ENCODE peak calls at places on chromosomes 11 and 22, in four cellular contexts. N is GM23338, L is suprapubic skin, E is astrocyte. F is an unnamed sample. For H3K27me3, the result is how much of the 10 kb centered on the place peaks cover.

GRCh38 chr11:120055646-120056045 is 82.3 kb downstream of the TRIM29 start:
- DNase-seq in N (peak), L (peak), E (peak), F (peak)

GRCh38 chr11:12303431-12304149 is 73.8 kb upstream of the PARVA start:
- DNase-seq in N (no peak), L (no peak), E (no peak), F (peak)

GRCh38 chr11:119520400-119520799 is 97.4 kb upstream of the THY1 start:
- DNase-seq in N (no peak), L (no peak), E (no peak), F (no peak)

GRCh38 chr22:41682033-41682807 is 6.4 kb downstream of the SNU13 start:
- DNase-seq in N (peak), L (peak), E (peak), F (peak)

GRCh38 chr11:121936781-121937447 is 179.1 kb downstream of the BLID start:
- DNase-seq in N (no peak), L (no peak), E (peak), F (peak)

GRCh38 chr11:129222158-129222557 is 30.0 kb upstream of the ARHGAP32 start:
- DNase-seq in N (no peak), L (no peak), E (no peak), F (peak)

GRCh38 chr11:73982595-73982989 is at the start of gene UCP2:
- DNase-seq in N (peak), L (peak), E (no peak), F (no peak)

GRCh38 chr11:111982019-111982464 is 43.2 kb upstream of the DLAT start:
- DNase-seq in N (peak), L (no peak), E (peak), F (peak)

GRCh38 chr11:128622137-128622523 is 34.8 kb upstream of the ETS1 start:
- DNase-seq in N (no peak), L (no peak), E (no peak), F (no peak)

GRCh38 chr11:34890812-34891211 is 25.4 kb downstream of the APIP start:
- DNase-seq in N (peak), L (no peak), E (peak), F (peak)

GRCh38 chr11:64593156-64594105 is 2.4 kb downstream of the SLC22A12 start:
- DNase-seq in N (no peak), L (no peak), E (no peak), F (no peak)

GRCh38 chr22:36453266-36453607 is 28.2 kb downstream of the TXN2 start:
- DNase-seq in N (no peak), L (no peak), E (no peak), F (no peak)

GRCh38 chr11:2375341-2375853 is 1.7 kb upstream of the CD81 start:
- DNase-seq in N (no peak), L (no peak), E (no peak), F (no peak)

GRCh38 chr11:61783717-61784505 is 8.5 kb downstream of the TMEM258 start:
- DNase-seq in N (no peak), L (no peak), E (peak), F (no peak)

GRCh38 chr22:30605449-30606110 is 1.4 kb upstream of the TCN2 start:
- DNase-seq in N (peak), L (no peak), E (peak), F (peak)

GRCh38 chr11:106524446-106524845 is 447.0 kb downstream of the AASDHPPT start:
- DNase-seq in N (no peak), L (no peak), E (no peak), F (no peak)

GRCh38 chr22:33381531-33382406 is 323.6 kb upstream of the SYN3 start:
- DNase-seq in N (no peak), L (no peak), E (no peak), F (no peak)

GRCh38 chr11:10294289-10294953 is 402 bp upstream of the SBF2 start:
- DNase-seq in N (peak), L (peak), E (no peak), F (peak)

GRCh38 chr11:57781529-57781943 is 19.9 kb downstream of the CTNND1 start:
- DNase-seq in N (peak), L (no peak), E (no peak), F (peak)

GRCh38 chr11:26297179-26297970 is 34.6 kb upstream of the ANO3 start:
- DNase-seq in N (peak), L (no peak), E (peak), F (peak)

GRCh38 chr11:112025682-112026081 is 474 bp downstream of the DLAT start:
- DNase-seq in N (no peak), L (no peak), E (peak), F (peak)

GRCh38 chr22:43881091-43882061 is 10.4 kb downstream of the PNPLA5 start:
- DNase-seq in N (no peak), L (peak), E (no peak), F (no peak)

GRCh38 chr11:122696662-122697061 is 41.1 kb downstream of the UBASH3B start:
- DNase-seq in N (no peak), L (no peak), E (no peak), F (no peak)

GRCh38 chr11:28107331-28107725 is 628 bp downstream of the KIF18A start:
- DNase-seq in N (peak), L (no peak), E (no peak), F (peak)

GRCh38 chr11:27233654-27234042 is 129.4 kb downstream of the CCDC34 start:
- DNase-seq in N (no peak), L (no peak), E (no peak), F (no peak)

GRCh38 chr11:58963551-58964075 is 24.3 kb downstream of the GLYATL1 start:
- DNase-seq in N (peak), L (no peak), E (peak), F (peak)

GRCh38 chr11:58905716-58906547 is 33.4 kb upstream of the GLYATL1 start:
- DNase-seq in N (peak), L (no peak), E (peak), F (peak)

GRCh38 chr11:102830328-102830727 is 13.1 kb downstream of the MMP3 start:
- DNase-seq in N (no peak), L (no peak), E (peak), F (peak)

GRCh38 chr11:13114566-13115465 is 105.7 kb downstream of the RASSF10 start:
- DNase-seq in N (peak), L (no peak), E (no peak), F (no peak)

DNA sequence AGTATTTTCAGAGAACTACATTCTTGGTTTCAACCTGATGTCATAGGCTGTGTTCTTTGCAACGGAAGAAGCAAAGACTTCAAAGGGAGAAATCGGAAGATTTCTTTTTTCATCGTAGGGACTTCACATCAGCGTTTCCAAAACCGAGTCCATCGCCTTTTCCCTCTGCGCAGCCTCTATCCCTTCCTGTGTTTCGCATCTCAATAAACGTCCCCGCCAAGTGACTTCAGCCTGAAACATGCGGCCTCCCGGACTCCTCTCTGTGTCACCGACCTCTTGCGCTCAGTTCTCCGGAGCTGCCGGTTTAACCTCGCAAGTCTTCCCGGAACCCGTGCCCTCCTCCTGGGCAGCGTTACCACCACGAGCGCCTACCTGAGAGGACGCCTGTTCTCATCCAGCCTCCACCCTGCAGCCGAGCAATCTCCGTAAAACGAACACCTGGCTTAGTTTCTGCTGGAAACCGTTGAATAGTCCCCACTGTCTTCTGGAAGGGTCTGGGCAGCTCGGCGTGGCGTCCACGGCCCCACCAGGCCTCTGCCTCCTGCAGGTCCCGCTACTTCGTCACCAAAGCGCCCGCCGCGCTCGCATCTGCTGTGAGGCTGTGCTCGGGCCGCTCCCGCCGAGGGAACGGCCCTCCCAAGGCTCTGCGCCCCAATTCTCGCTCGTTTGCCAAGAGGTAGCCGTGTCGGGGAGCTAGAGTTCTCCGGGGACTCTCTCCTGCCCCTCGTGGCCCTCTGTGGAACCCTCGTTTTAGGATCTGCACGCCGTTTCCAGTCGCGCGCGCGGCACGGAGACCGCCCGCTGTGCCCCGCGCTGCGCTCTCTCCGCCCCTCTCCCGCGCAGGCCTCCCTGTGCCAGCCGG is at the start of gene GLB1L3:
- DNase-seq in N (peak), L (no peak), E (no peak), F (peak)
- TF ChIP-seq CTCF in N (peak), L (peak), E (no peak), F (peak)

GRCh38 chr11:134879341-134879740 is 467.3 kb upstream of the B3GAT1 start:
- DNase-seq in N (no peak), L (no peak), E (no peak), F (no peak)
- H3K4me3 ChIP-seq in N (no peak), L (no peak), E (no peak), F (no peak)

DNA sequence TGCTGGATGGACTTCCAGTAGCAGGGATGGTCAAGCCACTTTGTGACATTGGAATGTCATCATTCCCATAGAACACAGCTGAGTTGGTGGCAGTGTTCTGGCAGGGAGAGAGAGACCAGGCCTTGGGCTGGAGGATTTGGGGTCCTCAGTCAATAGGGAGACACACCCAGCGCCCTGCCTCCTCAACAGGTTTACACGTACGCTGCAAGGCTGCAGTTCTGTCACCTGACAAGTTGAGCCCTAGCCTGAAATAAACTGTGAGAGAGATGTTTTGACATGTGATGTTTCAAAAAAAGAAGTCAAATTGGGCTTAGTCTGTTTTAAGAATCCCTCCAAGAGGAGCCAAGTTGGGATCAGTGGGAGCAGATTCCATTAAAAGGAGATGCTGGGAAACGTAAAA is 42.9 kb upstream of the CRYBB3 start:
- DNase-seq in N (no peak), L (no peak), E (no peak), F (no peak)
- H3K27me3 ChIP-seq in N (under half), L (under half), E (under half), F (under half)

GRCh38 chr11:125935056-125935455 is 10.8 kb upstream of the VSIG10L2 start:
- DNase-seq in N (no peak), L (no peak), E (no peak), F (no peak)
- TF ChIP-seq CTCF in N (peak), L (no peak), E (no peak), F (no peak)

GRCh38 chr22:38924197-38924952 is 33.0 kb upstream of the APOBEC3A start:
- DNase-seq in N (no peak), L (peak), E (peak), F (peak)
- H3K4me3 ChIP-seq in N (no peak), L (peak), E (peak), F (no peak)

GRCh38 chr22:27201741-27202140 is 544.4 kb downstream of the MIAT start:
- DNase-seq in N (no peak), L (no peak), E (no peak), F (no peak)
- H3K27me3 ChIP-seq in N (under half), L (under half), E (under half), F (under half)

DNA sequence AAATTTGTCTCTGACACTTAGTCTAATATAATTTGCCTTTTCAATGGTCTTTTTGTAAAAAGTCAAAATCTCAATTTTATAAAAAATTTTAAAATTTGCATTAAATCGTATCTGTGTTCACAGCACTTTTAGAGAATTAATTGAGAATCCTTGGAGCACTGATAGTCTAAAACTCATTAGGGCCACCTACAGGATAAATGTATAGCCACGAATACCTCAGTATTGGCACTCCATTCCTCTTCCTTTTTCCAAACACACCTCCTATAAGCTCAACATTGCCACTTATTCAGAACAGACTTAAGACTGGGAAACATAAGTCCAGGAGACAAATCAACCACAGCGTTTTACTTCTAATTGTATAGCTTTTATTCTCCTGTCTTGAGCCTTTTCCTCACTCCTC is 776.0 kb upstream of the ARHGAP42 start:
- DNase-seq in N (peak), L (no peak), E (no peak), F (no peak)
- TF ChIP-seq CTCF in N (peak), L (no peak), E (no peak), F (no peak)